ENCODE peak calls at places on chromosomes 4 and X, in five cellular contexts. L, Z, I, H and S are unnamed samples.

GRCh38 chr4:2412885-2413716 is 5.3 kb downstream of the ZFYVE28 start:
- DNase-seq in L (peak), Z (peak), I (peak), H (no peak), S (peak)

GRCh38 chr4:147899512-147899911 is 167.6 kb downstream of the ARHGAP10 start:
- DNase-seq in L (no peak), Z (no peak), I (no peak), H (no peak), S (no peak)

GRCh38 chrX:51395807-51396728 is 63.4 kb downstream of the NUDT10 start:
- DNase-seq in L (peak), Z (no peak), I (no peak), H (no peak), S (peak)

GRCh38 chr4:118032691-118033090 is 1.6 kb upstream of the NDST3 start:
- DNase-seq in L (no peak), Z (no peak), I (no peak), H (no peak), S (no peak)

GRCh38 chrX:45154033-45154360 is 46.7 kb downstream of the DIPK2B start:
- DNase-seq in L (no peak), Z (no peak), I (no peak), H (no peak), S (no peak)

GRCh38 chr4:137065306-137065705 is 467.0 kb downstream of the PCDH18 start:
- DNase-seq in L (no peak), Z (no peak), I (no peak), H (no peak), S (no peak)

GRCh38 chr4:96912731-96913130 is 1072.8 kb downstream of the PDHA2 start:
- DNase-seq in L (no peak), Z (no peak), I (no peak), H (no peak), S (no peak)

GRCh38 chr4:108080752-108081151 is 88.0 kb downstream of the LEF1 start:
- DNase-seq in L (peak), Z (no peak), I (no peak), H (no peak), S (no peak)

GRCh38 chrX:22141061-22141460 is 108.9 kb downstream of the PHEX start:
- DNase-seq in L (no peak), Z (no peak), I (no peak), H (no peak), S (no peak)

GRCh38 chrX:140712413-140713173 is 3.0 kb downstream of the LINC00632 start:
- DNase-seq in L (peak), Z (no peak), I (no peak), H (no peak), S (peak)

GRCh38 chrX:68049466-68049865 is 383.8 kb downstream of the OPHN1 start:
- DNase-seq in L (no peak), Z (no peak), I (no peak), H (no peak), S (no peak)

GRCh38 chrX:68726366-68726765 is 78.9 kb downstream of the STARD8 start:
- DNase-seq in L (no peak), Z (no peak), I (no peak), H (no peak), S (no peak)

GRCh38 chrX:58025979-58026378 is 115.7 kb upstream of the ZXDA start:
- DNase-seq in L (no peak), Z (peak), I (peak), H (no peak), S (no peak)

GRCh38 chr4:926538-926937 is 5.6 kb downstream of the GAK start:
- DNase-seq in L (no peak), Z (no peak), I (no peak), H (no peak), S (no peak)

GRCh38 chr4:10734697-10735096 is 50.1 kb upstream of the CLNK start:
- DNase-seq in L (no peak), Z (no peak), I (no peak), H (no peak), S (no peak)

GRCh38 chr4:23225564-23225963 is 532.8 kb downstream of the GBA3 start:
- DNase-seq in L (no peak), Z (no peak), I (no peak), H (no peak), S (no peak)

GRCh38 chr4:122673252-122673651 is 52.4 kb upstream of the IL21 start:
- DNase-seq in L (no peak), Z (no peak), I (no peak), H (no peak), S (no peak)

GRCh38 chr4:13492752-13493151 is 8.6 kb upstream of the RAB28 start:
- DNase-seq in L (no peak), Z (no peak), I (no peak), H (no peak), S (no peak)

GRCh38 chrX:100512471-100512870 is 72.3 kb upstream of the TNMD start:
- DNase-seq in L (no peak), Z (no peak), I (peak), H (no peak), S (no peak)

GRCh38 chrX:23764183-23764582 is 18.8 kb upstream of the SAT1 start:
- DNase-seq in L (no peak), Z (no peak), I (no peak), H (no peak), S (no peak)

GRCh38 chr4:101178731-101179130 is 168.6 kb downstream of the PPP3CA start:
- DNase-seq in L (no peak), Z (peak), I (no peak), H (no peak), S (no peak)

GRCh38 chr4:142846729-142847606 is 867 bp upstream of the INPP4B start:
- DNase-seq in L (peak), Z (no peak), I (no peak), H (peak), S (peak)

GRCh38 chr4:16199132-16199531 is 27.1 kb downstream of the TAPT1 start:
- DNase-seq in L (no peak), Z (no peak), I (no peak), H (no peak), S (no peak)

GRCh38 chr4:76689079-76689817 is 208.7 kb downstream of the SOWAHB start:
- DNase-seq in L (no peak), Z (no peak), I (peak), H (no peak), S (peak)

GRCh38 chrX:119236599-119237525 is 777 bp downstream of the PGRMC1 start:
- DNase-seq in L (peak), Z (peak), I (no peak), H (peak), S (peak)

GRCh38 chr4:163544407-163545038 is 50.0 kb downstream of the TMA16 start:
- DNase-seq in L (peak), Z (peak), I (peak), H (no peak), S (peak)

GRCh38 chr4:14513471-14513870 is 488.8 kb upstream of the CPEB2 start:
- DNase-seq in L (no peak), Z (no peak), I (no peak), H (no peak), S (no peak)

GRCh38 chr4:69044247-69044646 is 52.0 kb upstream of the UGT2B7 start:
- DNase-seq in L (no peak), Z (no peak), I (no peak), H (no peak), S (no peak)

GRCh38 chr4:6668391-6668790 is 25.3 kb upstream of the S100P start:
- DNase-seq in L (no peak), Z (no peak), I (no peak), H (no peak), S (no peak)

GRCh38 chrX:15416133-15416993 is 32.1 kb upstream of the VEGFD start:
- DNase-seq in L (no peak), Z (no peak), I (no peak), H (no peak), S (no peak)

GRCh38 chrX:7941390-7942042 is 14.3 kb upstream of the PNPLA4 start:
- DNase-seq in L (no peak), Z (peak), I (no peak), H (no peak), S (peak)

GRCh38 chr4:123096038-123096437 is 173.6 kb upstream of the NUDT6 start:
- DNase-seq in L (no peak), Z (no peak), I (no peak), H (no peak), S (no peak)

GRCh38 chrX:68059469-68059868 is 373.8 kb downstream of the OPHN1 start:
- DNase-seq in L (no peak), Z (no peak), I (no peak), H (no peak), S (no peak)

GRCh38 chrX:38805294-38806053 is 4.2 kb downstream of the MID1IP1 start:
- DNase-seq in L (peak), Z (peak), I (no peak), H (peak), S (peak)